ENCODE peak calls at places on chromosome 22, in ten cellular contexts. G is cardiac muscle cell, D is lower lobe of right lung, R is AG04450, Q is PC-3, V is HFF-Myc, P is GM06990, K is type B pancreatic cell, B is astrocyte of the spinal cord, U is neural crest cell. L is an unnamed sample.

GRCh38 chr22:27212617-27213177 is 555.3 kb downstream of the MIAT start:
- DNase-seq in R (peak; percentile 98), G (peak; percentile 100), Q (no peak), D (no peak), P (no peak), U (no peak), V (peak; percentile 96), K (no peak), B (peak; percentile 95), L (peak; percentile 99)

GRCh38 chr22:27207907-27208306 is 550.5 kb downstream of the MIAT start:
- DNase-seq in B (peak; percentile 82), D (no peak), P (no peak), Q (no peak), V (no peak), G (no peak), K (no peak), U (no peak), R (no peak), L (no peak)

GRCh38 chr22:43892183-43892894 is 526 bp upstream of the PNPLA5 start:
- DNase-seq in D (no peak), U (no peak), V (no peak), Q (no peak), P (no peak), G (no peak), K (no peak), R (no peak), B (no peak), L (no peak)

GRCh38 chr22:29346659-29347058 is 31.2 kb upstream of the RASL10A start:
- DNase-seq in V (no peak), P (no peak), G (no peak), B (no peak), U (no peak), R (no peak), Q (no peak), K (no peak), D (no peak), L (no peak)

GRCh38 chr22:43185860-43186261 is 1.1 kb downstream of the TTLL12 start:
- DNase-seq in U (no peak), Q (peak; percentile 24), V (no peak), R (no peak), G (peak; percentile 50), D (no peak), P (no peak), B (no peak), K (no peak), L (no peak)

GRCh38 chr22:27557554-27558060 is 243.9 kb downstream of the MN1 start:
- DNase-seq in D (no peak), U (no peak), V (no peak), B (no peak), K (no peak), Q (no peak), P (no peak), G (no peak), R (no peak), L (no peak)

GRCh38 chr22:38471237-38471636 is 3.3 kb downstream of the KDELR3 start:
- DNase-seq in V (no peak), Q (no peak), D (peak; percentile 24), G (no peak), B (no peak), R (no peak), K (no peak), U (no peak), P (no peak), L (no peak)

GRCh38 chr22:21766933-21767462 is 31.4 kb upstream of the YPEL1 start:
- DNase-seq in D (no peak), Q (no peak), K (no peak), R (no peak), P (no peak), U (no peak), B (no peak), G (no peak), V (no peak), L (no peak)

GRCh38 chr22:46329616-46330015 is 5.9 kb upstream of the TRMU start:
- DNase-seq in V (no peak), R (no peak), P (no peak), K (no peak), Q (no peak), D (peak; percentile 35), U (no peak), G (no peak), B (no peak), L (no peak)

GRCh38 chr22:50199836-50200332 is 927 bp upstream of the SELENOO start:
- DNase-seq in V (no peak), D (no peak), Q (no peak), K (no peak), U (no peak), G (no peak), R (no peak), P (no peak), B (no peak), L (no peak)

DNA sequence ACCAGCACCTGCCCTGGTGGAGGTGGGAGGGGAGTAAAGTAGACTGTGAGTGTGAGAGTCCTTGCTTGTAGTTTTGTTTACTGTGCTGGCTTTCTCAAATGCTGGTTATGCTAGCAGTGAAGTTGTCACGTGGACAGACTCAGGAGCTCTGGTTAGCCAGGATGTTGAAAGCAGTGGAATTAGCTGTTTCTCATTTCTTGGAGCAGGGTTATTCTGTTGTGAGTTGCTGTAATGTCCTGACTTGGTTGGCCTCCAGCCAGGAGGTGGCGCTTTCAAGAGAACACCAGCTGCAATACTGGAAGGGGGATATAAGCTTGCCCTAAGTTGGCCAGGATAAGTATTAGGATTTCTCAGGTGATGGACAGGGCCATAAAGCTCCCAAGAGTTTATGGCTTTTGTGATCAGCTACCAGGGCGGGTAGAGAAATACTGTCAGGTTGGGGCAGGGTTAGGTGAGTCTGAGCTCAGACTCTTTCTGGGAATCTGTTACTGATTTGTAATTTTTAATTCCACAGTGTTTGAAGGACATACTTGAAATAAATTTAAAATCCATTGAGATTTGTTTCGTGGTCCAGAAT is 13.7 kb downstream of the CYP2D6 start:
- DNase-seq in R (no peak), D (peak; percentile 67), K (no peak), V (no peak), P (no peak), Q (no peak), U (no peak), G (peak; percentile 33), B (no peak), L (no peak)
- TF ChIP-seq CTCF in R (no peak), D (no peak), K (peak; percentile 30), V (no peak), P (peak; percentile 12), Q (no peak), U (peak; percentile 15), G (no peak), B (no peak), L (no peak)

DNA sequence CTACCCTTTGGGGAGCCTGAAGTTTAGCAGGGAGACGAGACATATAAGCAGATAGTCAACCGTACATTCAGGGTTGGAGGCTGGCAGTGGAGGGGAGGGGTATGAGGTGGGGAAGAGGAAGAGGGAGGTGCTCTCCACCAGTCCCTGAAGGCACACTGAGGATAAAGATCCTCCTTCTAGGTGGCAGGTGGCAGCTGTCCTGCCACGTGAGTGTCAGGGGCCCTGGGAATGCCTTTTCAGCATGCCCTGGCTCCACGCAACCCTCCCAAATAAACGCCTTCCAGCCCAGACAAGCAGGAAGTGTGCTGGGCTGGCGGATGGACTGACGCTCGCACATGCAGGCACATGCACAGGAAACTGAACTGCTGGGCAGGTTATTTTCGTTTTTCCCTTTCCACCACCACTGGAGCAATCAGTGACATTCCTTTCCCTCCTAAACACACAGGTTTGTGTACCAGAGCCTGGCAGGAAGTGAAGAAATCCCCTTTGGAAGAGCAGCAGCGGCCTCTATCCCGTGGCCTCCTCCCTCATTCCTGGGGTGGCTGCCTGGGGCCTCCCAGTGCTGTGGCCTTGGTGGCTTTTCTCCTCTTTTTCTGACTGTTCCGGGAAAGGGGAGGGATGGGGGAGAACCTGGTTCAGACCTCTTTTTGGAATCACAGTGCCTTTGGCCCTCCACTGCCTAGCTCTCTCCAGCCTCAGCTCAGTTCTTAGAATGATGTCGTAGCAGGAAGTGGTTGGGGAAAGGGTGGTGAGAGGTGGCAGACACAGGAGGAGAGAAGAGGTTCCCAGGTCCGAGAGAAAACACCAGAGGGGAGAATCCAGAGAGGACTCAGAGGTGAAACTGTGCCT is 157.0 kb upstream of the TIMP3 start:
- DNase-seq in P (peak; percentile 12), U (no peak), D (peak; percentile 73), K (no peak), B (peak; percentile 33), V (no peak), R (no peak), G (peak; percentile 88), Q (no peak), L (no peak)
- TF ChIP-seq CTCF in P (no peak), U (no peak), D (no peak), K (no peak), B (no peak), V (no peak), R (no peak), G (no peak), Q (no peak), L (no peak)

GRCh38 chr22:23114721-23115020 is 27.1 kb downstream of the RSPH14 start:
- DNase-seq in Q (no peak), R (no peak), B (no peak), P (no peak), U (no peak), G (no peak), V (no peak), D (no peak), K (no peak), L (no peak)

GRCh38 chr22:23113847-23114720 is 27.7 kb downstream of the RSPH14 start:
- DNase-seq in D (no peak), V (no peak), U (peak; percentile 6), R (no peak), G (no peak), B (no peak), K (no peak), P (no peak), Q (no peak), L (no peak)

GRCh38 chr22:23116506-23117263 is 25.1 kb downstream of the RSPH14 start:
- DNase-seq in G (no peak), P (no peak), B (no peak), Q (no peak), V (no peak), D (no peak), R (no peak), K (no peak), U (no peak), L (no peak)

GRCh38 chr22:23115825-23116494 is 25.8 kb downstream of the RSPH14 start:
- DNase-seq in Q (no peak), U (no peak), D (no peak), V (no peak), R (no peak), P (no peak), G (no peak), K (no peak), B (no peak), L (no peak)

DNA sequence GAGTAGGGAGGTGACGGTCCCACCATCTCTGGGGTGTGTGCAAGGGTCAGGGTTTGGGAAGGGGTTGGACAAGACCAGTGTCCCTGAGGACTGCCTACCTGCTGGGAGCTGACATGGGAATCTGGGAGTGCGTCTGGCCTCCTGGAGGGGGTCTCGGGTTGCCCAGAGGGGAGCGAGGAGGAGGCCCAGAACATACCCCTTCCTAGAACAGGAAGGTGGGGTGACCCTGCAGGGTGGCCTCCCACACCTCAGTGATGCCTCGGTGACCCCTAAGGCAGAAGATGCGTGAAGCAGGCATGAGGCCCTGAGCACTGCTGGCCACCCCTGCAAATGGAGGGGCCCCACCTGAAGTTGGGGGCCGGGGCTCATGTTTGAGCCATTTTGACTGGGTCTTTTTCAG is 26.4 kb downstream of the RSPH14 start:
- DNase-seq in Q (no peak), P (no peak), V (no peak), B (no peak), R (no peak), K (no peak), U (no peak), G (no peak), D (no peak), L (no peak)
- TF ChIP-seq CTCF in Q (no peak), P (no peak), V (no peak), B (no peak), R (no peak), K (no peak), U (no peak), G (no peak), D (no peak), L (no peak)

GRCh38 chr22:47452184-47452583 is 689.7 kb downstream of the TBC1D22A start:
- DNase-seq in U (no peak), D (no peak), Q (peak; percentile 39), K (no peak), B (no peak), P (no peak), R (no peak), G (no peak), V (no peak), L (no peak)
- TF ChIP-seq CTCF in U (peak; percentile 20), D (peak; percentile 46), Q (peak; percentile 71), K (peak; percentile 46), B (peak; percentile 16), P (peak; percentile 10), R (no peak), G (no peak), V (peak; percentile 16), L (no peak)

L was measured in AG04449.